ENCODE peak calls at places on chromosomes 6 and 20, in four cellular contexts. M is K562, P is GM12891, Z is GM12878. E is an unnamed sample.

GRCh38 chr6:119671105-119671504 is 321.5 kb upstream of the MAN1A1 start:
- DNase-seq in M (no peak), Z (no peak), P (no peak), E (no peak)

GRCh38 chr6:329888-330691 is 37.8 kb downstream of the DUSP22 start:
- DNase-seq in P (no peak), Z (no peak), M (peak), E (no peak)

GRCh38 chr6:133553652-133554051 is 312.5 kb downstream of the EYA4 start:
- DNase-seq in Z (no peak), P (no peak), M (peak), E (peak)

GRCh38 chr6:89610149-89610642 is 28.4 kb downstream of the LYRM2 start:
- DNase-seq in M (peak), Z (peak), P (peak), E (peak)

GRCh38 chr20:47354710-47355488 is 1.6 kb downstream of the ZMYND8 start:
- DNase-seq in Z (no peak), M (peak), P (no peak), E (no peak)

GRCh38 chr6:150747155-150747554 is 118.3 kb upstream of the MTHFD1L start:
- DNase-seq in M (no peak), P (no peak), Z (no peak), E (no peak)

GRCh38 chr6:82178084-82178758 is 69.3 kb downstream of the IBTK start:
- DNase-seq in M (no peak), P (no peak), Z (no peak), E (no peak)

GRCh38 chr20:25320035-25320800 is 70.4 kb downstream of the ABHD12 start:
- DNase-seq in Z (no peak), P (no peak), M (no peak), E (no peak)

GRCh38 chr6:14728396-14729024 is 517.4 kb upstream of the JARID2 start:
- DNase-seq in P (no peak), Z (no peak), M (peak), E (peak)

GRCh38 chr20:49566401-49566800 is 1.5 kb downstream of the PTGIS start:
- DNase-seq in Z (no peak), P (no peak), M (no peak), E (no peak)

GRCh38 chr20:47502271-47502730 is 614 bp downstream of the NCOA3 start:
- DNase-seq in P (no peak), M (peak), Z (no peak), E (no peak)

GRCh38 chr6:12229332-12229731 is 60.8 kb upstream of the EDN1 start:
- DNase-seq in Z (no peak), P (no peak), M (no peak), E (no peak)

GRCh38 chr6:129679250-129679649 is 30.7 kb downstream of the ARHGAP18 start:
- DNase-seq in M (no peak), Z (no peak), P (no peak), E (no peak)
- TF ChIP-seq SPI1 in M (no peak), Z (no peak), P (no peak), E (no peak)

DNA sequence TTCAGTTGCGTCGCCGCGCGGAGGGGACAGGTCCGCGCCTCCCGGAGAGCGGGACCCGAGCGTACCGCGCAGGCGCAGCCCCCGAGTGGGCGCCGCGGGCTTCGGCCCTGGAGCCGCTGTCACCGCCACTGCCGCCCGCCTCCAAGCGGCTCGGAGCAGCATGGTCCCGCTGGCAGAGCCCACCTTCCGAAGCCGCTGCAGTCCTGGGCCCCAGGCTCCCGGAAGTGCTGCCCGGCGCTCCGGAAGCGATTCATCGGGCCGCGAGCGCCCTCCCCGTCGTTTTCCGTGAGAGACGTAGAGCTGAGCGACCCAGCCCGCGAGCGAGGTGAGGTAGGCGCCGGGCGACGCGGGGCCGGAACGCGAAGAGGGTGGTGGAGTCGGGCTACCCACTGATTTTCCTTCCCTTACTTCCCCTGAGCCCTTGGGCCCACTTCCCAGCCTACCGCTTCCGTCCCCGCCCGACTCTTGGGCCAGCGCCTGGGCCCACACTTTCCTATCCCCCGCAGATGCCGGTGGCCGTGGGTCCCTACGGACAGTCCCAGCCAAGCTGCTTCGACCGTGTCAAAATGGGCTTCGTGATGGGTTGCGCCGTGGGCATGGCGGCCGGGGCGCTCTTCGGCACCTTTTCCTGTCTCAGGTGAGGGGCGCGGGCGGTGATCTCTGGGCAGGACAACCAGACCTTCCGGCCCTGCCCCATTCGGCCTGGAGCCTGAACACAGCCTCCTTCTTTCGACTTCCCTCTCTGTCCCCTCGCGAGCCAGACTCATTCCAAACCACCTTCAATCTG is at the start of the genes NFS1 and ROMO1:
- DNase-seq in M (peak), Z (peak), P (peak), E (peak)
- TF ChIP-seq SPI1 in M (no peak), Z (no peak), P (no peak), E (no peak)

GRCh38 chr20:45523833-45524232 is 8.4 kb upstream of the SPINT3 start:
- DNase-seq in M (no peak), Z (no peak), P (no peak), E (no peak)

GRCh38 chr20:45515147-45515913 is at the start of gene SPINT3:
- DNase-seq in P (no peak), M (no peak), Z (no peak), E (no peak)

GRCh38 chr20:45518282-45518681 is 2.9 kb upstream of the SPINT3 start:
- DNase-seq in M (no peak), P (no peak), Z (no peak), E (no peak)
- TF ChIP-seq SPI1 in M (no peak), P (no peak), Z (no peak), E (no peak)

GRCh38 chr20:38324159-38324558 is 20.2 kb downstream of the BPI start:
- DNase-seq in Z (no peak), P (no peak), M (no peak), E (no peak)

GRCh38 chr20:38321959-38322598 is 18.1 kb downstream of the BPI start:
- DNase-seq in Z (no peak), P (no peak), M (peak), E (no peak)

GRCh38 chr20:38326309-38326708 is 20.0 kb upstream of the LBP start:
- DNase-seq in P (no peak), Z (no peak), M (no peak), E (no peak)

GRCh38 chr20:38325905-38326304 is 20.4 kb upstream of the LBP start:
- DNase-seq in P (no peak), M (no peak), Z (no peak), E (no peak)

DNA sequence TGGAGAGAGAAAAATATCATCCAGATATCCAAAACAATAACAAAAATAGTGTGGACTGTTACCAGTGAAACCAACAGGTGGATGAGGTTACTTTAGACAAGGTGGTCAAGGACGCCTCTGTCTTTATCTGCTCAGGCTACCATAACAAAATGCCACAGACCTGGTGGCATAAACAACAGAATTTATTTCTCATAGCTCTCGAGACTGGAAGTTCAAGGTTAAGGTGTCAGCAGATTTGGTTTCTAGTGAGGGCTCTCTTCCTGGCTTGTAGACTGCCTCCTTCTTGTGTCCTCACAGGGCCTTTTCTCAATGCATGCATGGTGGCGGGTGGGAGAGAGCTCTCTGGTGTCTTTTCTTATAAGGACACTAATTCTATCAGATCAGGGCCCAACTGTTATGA is 21.1 kb upstream of the LBP start:
- DNase-seq in M (no peak), Z (no peak), P (no peak), E (no peak)
- TF ChIP-seq SPI1 in M (no peak), Z (no peak), P (no peak), E (no peak)

GRCh38 chr20:31653573-31653972 is 15.9 kb downstream of the COX4I2 start:
- DNase-seq in Z (no peak), P (no peak), M (no peak), E (no peak)

GRCh38 chr20:31654534-31654933 is 16.8 kb downstream of the COX4I2 start:
- DNase-seq in P (no peak), Z (no peak), M (no peak), E (no peak)

GRCh38 chr20:31652917-31653385 is 15.2 kb downstream of the COX4I2 start:
- DNase-seq in P (no peak), Z (no peak), M (no peak), E (no peak)
- TF ChIP-seq SPI1 in P (no peak), Z (no peak), M (no peak), E (no peak)

GRCh38 chr20:60086936-60087562 is 128.8 kb downstream of the CDH26 start:
- DNase-seq in P (no peak), Z (no peak), M (no peak), E (no peak)

GRCh38 chr20:60091284-60091683 is 133.1 kb downstream of the CDH26 start:
- DNase-seq in Z (no peak), P (no peak), M (no peak), E (no peak)

GRCh38 chr20:60088236-60088635 is 130.0 kb downstream of the CDH26 start:
- DNase-seq in Z (no peak), P (no peak), M (no peak), E (no peak)

GRCh38 chr20:60085551-60086132 is 127.4 kb downstream of the CDH26 start:
- DNase-seq in M (peak), P (no peak), Z (no peak), E (no peak)

DNA sequence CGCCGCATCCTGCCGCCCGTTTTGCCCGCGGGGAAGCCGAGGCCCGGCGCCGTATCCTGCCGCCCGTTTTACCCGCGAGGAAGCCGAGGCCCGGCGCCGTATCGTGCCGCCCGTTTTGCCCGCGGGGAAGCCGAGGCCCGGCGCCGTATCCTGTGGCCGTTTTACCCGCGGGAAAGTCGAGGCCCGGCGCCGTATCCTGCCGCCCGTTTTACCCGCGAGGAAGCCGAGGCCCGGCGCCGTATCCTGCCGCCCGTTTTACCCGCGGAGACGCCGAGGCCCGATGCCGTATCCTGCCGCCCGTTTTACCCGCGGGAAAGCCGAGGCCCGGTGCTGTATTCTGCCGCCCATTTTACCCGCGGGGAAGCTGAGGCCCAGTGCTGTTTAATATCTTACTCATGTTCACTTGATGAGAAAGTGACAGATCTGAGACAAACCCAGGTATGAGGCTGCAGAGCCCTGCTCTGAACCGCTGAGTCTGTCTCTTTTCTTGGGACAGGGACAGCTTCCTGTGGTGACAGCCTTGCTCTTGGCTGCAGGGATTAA is 129.4 kb downstream of the CDH26 start:
- DNase-seq in M (no peak), P (no peak), Z (no peak), E (no peak)
- TF ChIP-seq SPI1 in M (no peak), P (no peak), Z (no peak), E (no peak)

GRCh38 chr6:36759177-36759757 is 61.6 kb downstream of the RAB44 start:
- DNase-seq in P (peak), Z (no peak), M (peak), E (no peak)

GRCh38 chr6:36756761-36757160 is 59.1 kb downstream of the RAB44 start:
- DNase-seq in Z (no peak), P (no peak), M (no peak), E (no peak)

GRCh38 chr6:36758516-36759176 is 61.0 kb downstream of the RAB44 start:
- DNase-seq in Z (no peak), P (no peak), M (peak), E (no peak)

GRCh38 chr6:36757206-36757605 is 59.6 kb downstream of the RAB44 start:
- DNase-seq in Z (peak), P (no peak), M (no peak), E (no peak)

DNA sequence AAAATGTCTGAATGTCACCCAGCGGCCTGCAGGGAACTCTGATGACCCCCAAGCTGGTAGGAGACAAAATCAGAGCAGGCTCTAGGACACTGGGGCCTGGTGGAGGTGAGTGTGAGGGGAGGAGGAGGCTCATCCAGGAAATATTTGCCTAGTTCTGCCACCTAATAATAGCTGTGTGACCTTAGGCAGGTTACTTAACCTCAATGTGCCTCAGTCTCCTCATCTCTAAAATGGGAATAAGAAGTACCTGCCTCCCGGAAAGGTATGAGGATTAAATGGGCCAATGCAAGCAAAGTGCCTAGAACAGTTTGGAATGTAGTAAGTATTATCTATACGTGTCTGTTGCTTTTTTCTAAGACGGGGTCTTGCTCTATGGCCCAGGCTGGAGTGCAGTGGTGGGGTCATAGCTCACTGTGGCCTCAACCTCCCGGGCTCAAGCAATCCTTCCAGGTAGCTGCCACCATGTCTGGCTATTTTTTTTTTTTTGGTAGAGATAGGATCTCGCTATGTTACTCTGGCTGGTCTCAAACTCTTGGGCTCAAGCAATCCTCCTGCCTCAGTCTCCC is 60.4 kb downstream of the RAB44 start:
- DNase-seq in Z (no peak), M (no peak), P (no peak), E (no peak)
- TF ChIP-seq SPI1 in Z (no peak), M (no peak), P (no peak), E (no peak)

DNA sequence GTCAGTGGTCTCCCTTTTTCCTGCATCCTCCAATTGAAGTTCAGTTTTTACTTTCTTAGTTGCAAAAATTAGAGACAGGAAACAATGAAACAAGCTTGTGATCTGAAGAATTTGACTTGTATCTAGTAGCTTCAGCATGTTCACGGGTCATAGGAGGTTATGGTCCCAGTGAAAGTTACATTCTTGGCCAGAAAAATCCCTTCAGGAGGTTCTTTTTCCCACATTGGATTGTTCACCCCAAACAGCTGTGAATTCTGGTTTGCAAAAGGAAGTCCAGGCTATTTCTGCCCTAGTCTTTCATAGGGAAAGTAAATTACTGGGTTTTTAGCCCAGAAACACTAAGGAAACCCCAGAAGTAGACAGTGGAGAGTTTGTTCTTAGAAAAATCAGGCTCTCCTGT is 8.1 kb downstream of the ANKS1A start:
- DNase-seq in M (no peak), P (no peak), Z (no peak), E (no peak)
- TF ChIP-seq SPI1 in M (no peak), P (no peak), Z (no peak), E (no peak)

GRCh38 chr20:5447188-5447587 is 130.4 kb upstream of the PROKR2 start:
- DNase-seq in M (no peak), P (no peak), Z (no peak), E (no peak)

GRCh38 chr20:5451643-5452210 is 135.0 kb upstream of the PROKR2 start:
- DNase-seq in P (no peak), M (no peak), Z (no peak), E (no peak)

GRCh38 chr20:5445611-5446010 is 128.9 kb upstream of the PROKR2 start:
- DNase-seq in Z (no peak), M (no peak), P (no peak), E (no peak)

GRCh38 chr20:5448449-5449118 is 131.8 kb upstream of the PROKR2 start:
- DNase-seq in M (peak), P (no peak), Z (no peak), E (peak)
- TF ChIP-seq SPI1 in M (no peak), P (no peak), Z (no peak), E (no peak)